ENCODE peak calls at places on chromosomes 16 and 17, in nine cellular contexts. F, U, Y, E, C, O, R, P and K are unnamed samples.

GRCh38 chr17:58376472-58376921 is 24.5 kb upstream of the SUPT4H1 start:
- DNase-seq in F (no peak), U (no peak), Y (no peak), E (no peak), C (no peak), O (no peak), R (no peak), P (no peak), K (no peak)

GRCh38 chr17:2343421-2343820 is 6.1 kb downstream of the SGSM2 start:
- DNase-seq in F (no peak), U (peak), Y (no peak), E (no peak), C (peak), O (no peak), R (no peak), P (peak), K (no peak)

GRCh38 chr16:88909431-88910210 is 43.2 kb upstream of the PABPN1L start:
- DNase-seq in F (no peak), U (no peak), Y (no peak), E (no peak), C (no peak), O (no peak), R (no peak), P (no peak), K (no peak)

GRCh38 chr16:15754821-15755534 is 101.8 kb downstream of the MYH11 start:
- DNase-seq in F (no peak), U (no peak), Y (no peak), E (no peak), C (peak), O (no peak), R (no peak), P (no peak), K (no peak)

GRCh38 chr16:10945065-10945787 is 862 bp downstream of the CLEC16A start:
- DNase-seq in F (no peak), U (no peak), Y (no peak), E (no peak), C (no peak), O (no peak), R (no peak), P (no peak), K (no peak)

GRCh38 chr17:17228521-17229279 is 8.3 kb downstream of the FLCN start:
- DNase-seq in F (no peak), U (no peak), Y (no peak), E (no peak), C (no peak), O (no peak), R (no peak), P (no peak), K (no peak)

GRCh38 chr16:11914759-11915643 is 755 bp downstream of the GSPT1 start:
- DNase-seq in F (no peak), U (peak), Y (peak), E (peak), C (peak), O (peak), R (no peak), P (peak), K (peak)

GRCh38 chr16:88789593-88789992 is 4.6 kb upstream of the PIEZO1 start:
- DNase-seq in F (no peak), U (no peak), Y (no peak), E (no peak), C (no peak), O (no peak), R (no peak), P (no peak), K (no peak)

GRCh38 chr17:66126231-66126630 is 65.7 kb downstream of the CEP112 start:
- DNase-seq in F (no peak), U (no peak), Y (no peak), E (no peak), C (no peak), O (no peak), R (no peak), P (peak), K (no peak)

GRCh38 chr16:73170587-73170986 is 122.7 kb upstream of the ZFHX3 start:
- DNase-seq in F (no peak), U (no peak), Y (no peak), E (no peak), C (no peak), O (no peak), R (peak), P (no peak), K (peak)

GRCh38 chr16:72179592-72179991 is 7.6 kb upstream of the PMFBP1 start:
- DNase-seq in F (no peak), U (no peak), Y (no peak), E (no peak), C (no peak), O (no peak), R (no peak), P (no peak), K (no peak)

GRCh38 chr17:7081341-7082062 is 1.5 kb upstream of the CLEC10A start:
- DNase-seq in F (no peak), U (no peak), Y (no peak), E (no peak), C (no peak), O (no peak), R (no peak), P (no peak), K (no peak)

GRCh38 chr16:69448470-69449193 is 24.2 kb downstream of the CYB5B start:
- DNase-seq in F (no peak), U (no peak), Y (no peak), E (no peak), C (no peak), O (no peak), R (no peak), P (peak), K (no peak)

GRCh38 chr16:67571981-67572431 is 9.7 kb downstream of the CTCF start:
- DNase-seq in F (no peak), U (no peak), Y (no peak), E (no peak), C (no peak), O (no peak), R (no peak), P (peak), K (no peak)

GRCh38 chr16:56812884-56813283 is 52.1 kb upstream of the SLC12A3 start:
- DNase-seq in F (peak), U (no peak), Y (no peak), E (no peak), C (peak), O (no peak), R (no peak), P (peak), K (no peak)

GRCh38 chr17:79745641-79746105 is 14.9 kb downstream of the ENPP7 start:
- DNase-seq in F (no peak), U (no peak), Y (no peak), E (no peak), C (no peak), O (no peak), R (no peak), P (no peak), K (no peak)

GRCh38 chr17:20202141-20202574 is 193.0 kb downstream of the SPECC1 start:
- DNase-seq in F (no peak), U (no peak), Y (no peak), E (no peak), C (no peak), O (no peak), R (no peak), P (no peak), K (no peak)

GRCh38 chr17:6528557-6528956 is 27.8 kb downstream of the PITPNM3 start:
- DNase-seq in F (no peak), U (no peak), Y (no peak), E (no peak), C (no peak), O (no peak), R (no peak), P (no peak), K (no peak)

GRCh38 chr16:363110-364090 is 6.9 kb downstream of the MRPL28 start:
- DNase-seq in F (no peak), U (no peak), Y (no peak), E (no peak), C (no peak), O (no peak), R (no peak), P (no peak), K (no peak)

GRCh38 chr16:3035972-3036725 is 595 bp downstream of the BICDL2 start:
- DNase-seq in F (no peak), U (no peak), Y (no peak), E (no peak), C (no peak), O (no peak), R (no peak), P (no peak), K (no peak)

GRCh38 chr16:89431158-89431584 is 59.2 kb downstream of the ANKRD11 start:
- DNase-seq in F (peak), U (no peak), Y (no peak), E (no peak), C (no peak), O (no peak), R (no peak), P (no peak), K (peak)

GRCh38 chr16:68985855-68986254 is 119.6 kb upstream of the HAS3 start:
- DNase-seq in F (no peak), U (no peak), Y (no peak), E (no peak), C (peak), O (no peak), R (no peak), P (peak), K (no peak)

GRCh38 chr16:86035906-86036305 is 136.9 kb downstream of the IRF8 start:
- DNase-seq in F (no peak), U (no peak), Y (no peak), E (no peak), C (no peak), O (no peak), R (no peak), P (no peak), K (no peak)

GRCh38 chr17:49259663-49260010 is 29.1 kb upstream of the PHOSPHO1 start:
- DNase-seq in F (no peak), U (no peak), Y (no peak), E (no peak), C (no peak), O (no peak), R (no peak), P (no peak), K (no peak)

GRCh38 chr16:58475220-58475619 is 24.7 kb upstream of the NDRG4 start:
- DNase-seq in F (no peak), U (no peak), Y (no peak), E (no peak), C (no peak), O (no peak), R (no peak), P (no peak), K (peak)

GRCh38 chr16:56409195-56409594 is 16.1 kb downstream of the AMFR start:
- DNase-seq in F (peak), U (no peak), Y (no peak), E (no peak), C (peak), O (no peak), R (no peak), P (peak), K (no peak)

GRCh38 chr16:17470871-17471744 is at the start of gene XYLT1:
- DNase-seq in F (peak), U (peak), Y (no peak), E (peak), C (peak), O (peak), R (peak), P (peak), K (peak)

GRCh38 chr16:89422905-89423630 is 67.3 kb downstream of the ANKRD11 start:
- DNase-seq in F (no peak), U (peak), Y (no peak), E (peak), C (peak), O (no peak), R (no peak), P (peak), K (no peak)

GRCh38 chr17:29977836-29978235 is 36.4 kb downstream of the EFCAB5 start:
- DNase-seq in F (no peak), U (no peak), Y (no peak), E (no peak), C (peak), O (no peak), R (no peak), P (peak), K (no peak)

GRCh38 chr16:11585460-11586374 is 1.0 kb downstream of the LITAF start:
- DNase-seq in F (no peak), U (no peak), Y (no peak), E (no peak), C (peak), O (peak), R (no peak), P (no peak), K (peak)

GRCh38 chr17:17922198-17922901 is 49.9 kb downstream of the TOM1L2 start:
- DNase-seq in F (no peak), U (no peak), Y (no peak), E (no peak), C (no peak), O (no peak), R (peak), P (no peak), K (peak)

GRCh38 chr17:28469376-28469775 is 4.1 kb upstream of the SLC13A2 start:
- DNase-seq in F (no peak), U (no peak), Y (no peak), E (no peak), C (no peak), O (no peak), R (no peak), P (no peak), K (no peak)

GRCh38 chr17:47235506-47235905 is 18.1 kb upstream of the ITGB3 start:
- DNase-seq in F (no peak), U (no peak), Y (no peak), E (no peak), C (no peak), O (no peak), R (no peak), P (no peak), K (no peak)

GRCh38 chr16:72285728-72286127 is 113.8 kb upstream of the PMFBP1 start:
- DNase-seq in F (no peak), U (no peak), Y (no peak), E (no peak), C (no peak), O (no peak), R (no peak), P (peak), K (peak)

GRCh38 chr17:80778716-80779115 is 212.9 kb upstream of the CHMP6 start:
- DNase-seq in F (no peak), U (no peak), Y (no peak), E (no peak), C (no peak), O (no peak), R (no peak), P (no peak), K (no peak)

GRCh38 chr16:89383095-89384003 is 107.0 kb downstream of the ANKRD11 start:
- DNase-seq in F (no peak), U (no peak), Y (peak), E (no peak), C (peak), O (no peak), R (peak), P (peak), K (peak)

GRCh38 chr16:85066346-85066885 is 38.8 kb downstream of the KIAA0513 start:
- DNase-seq in F (no peak), U (no peak), Y (no peak), E (no peak), C (no peak), O (no peak), R (no peak), P (no peak), K (no peak)

GRCh38 chr17:60823520-60823919 is 145.9 kb downstream of the BCAS3 start:
- DNase-seq in F (no peak), U (no peak), Y (no peak), E (no peak), C (no peak), O (no peak), R (no peak), P (no peak), K (no peak)

GRCh38 chr17:71970312-71970711 is 150.5 kb upstream of the SOX9 start:
- DNase-seq in F (peak), U (no peak), Y (no peak), E (no peak), C (peak), O (no peak), R (no peak), P (peak), K (no peak)